ENCODE peak calls at places on chromosome 21, in seven cellular contexts. One of them, this sample, is unnamed.

GRCh38 chr21:41964171-41964570 is 10.4 kb upstream of the C2CD2 start:
- DNase-seq in GM03348: no peak
- DNase-seq in non-pigmented ciliary epithelial cell: no peak
- DNase-seq in fibroblast of mammary gland: no peak
- DNase-seq in HAP-1: no peak
- DNase-seq in stimulated activated naive B cell treated with anti-CD40 and anti-IgM and Interleukin-4, amounts not matched to agents 10 μg/mL and 1 μg/mL and 100 μg/mL, for 72 hours: no peak
- DNase-seq in activated CD4-positive, alpha-beta memory T cell treated with anti-CD3 and anti-CD28 coated beads, Interleukin-2, amount 10 ng/mL, durations not matched to agents 7 days and 5 days: no peak
- DNase-seq in this sample: no peak

GRCh38 chr21:46397993-46398392 is 60.7 kb upstream of the DIP2A start:
- DNase-seq in fibroblast of mammary gland: no peak
- DNase-seq in non-pigmented ciliary epithelial cell: no peak
- DNase-seq in activated CD4-positive, alpha-beta memory T cell treated with anti-CD3 and anti-CD28 coated beads, Interleukin-2, amount 10 ng/mL, durations not matched to agents 7 days and 5 days: no peak
- DNase-seq in stimulated activated naive B cell treated with anti-CD40 and anti-IgM and Interleukin-4, amounts not matched to agents 10 μg/mL and 1 μg/mL and 100 μg/mL, for 72 hours: no peak
- DNase-seq in GM03348: no peak
- DNase-seq in HAP-1: no peak
- DNase-seq in this sample: no peak

GRCh38 chr21:36428789-36429671 is 43.8 kb downstream of the CHAF1B start:
- DNase-seq in stimulated activated naive B cell treated with anti-CD40 and anti-IgM and Interleukin-4, amounts not matched to agents 10 μg/mL and 1 μg/mL and 100 μg/mL, for 72 hours: no peak
- DNase-seq in non-pigmented ciliary epithelial cell: no peak
- DNase-seq in activated CD4-positive, alpha-beta memory T cell treated with anti-CD3 and anti-CD28 coated beads, Interleukin-2, amount 10 ng/mL, durations not matched to agents 7 days and 5 days: no peak
- DNase-seq in GM03348: no peak
- DNase-seq in HAP-1: no peak
- DNase-seq in fibroblast of mammary gland: peak; percentile 18
- DNase-seq in this sample: no peak

GRCh38 chr21:33984021-33984481 is 68.4 kb upstream of the ATP5PO start:
- DNase-seq in activated CD4-positive, alpha-beta memory T cell treated with anti-CD3 and anti-CD28 coated beads, Interleukin-2, amount 10 ng/mL, durations not matched to agents 7 days and 5 days: no peak
- DNase-seq in GM03348: no peak
- DNase-seq in fibroblast of mammary gland: no peak
- DNase-seq in HAP-1: no peak
- DNase-seq in non-pigmented ciliary epithelial cell: no peak
- DNase-seq in stimulated activated naive B cell treated with anti-CD40 and anti-IgM and Interleukin-4, amounts not matched to agents 10 μg/mL and 1 μg/mL and 100 μg/mL, for 72 hours: no peak
- DNase-seq in this sample: no peak

GRCh38 chr21:45551316-45551715 is 9.1 kb upstream of the SLC19A1 start:
- DNase-seq in fibroblast of mammary gland: peak; percentile 94
- DNase-seq in HAP-1: no peak
- DNase-seq in stimulated activated naive B cell treated with anti-CD40 and anti-IgM and Interleukin-4, amounts not matched to agents 10 μg/mL and 1 μg/mL and 100 μg/mL, for 72 hours: no peak
- DNase-seq in non-pigmented ciliary epithelial cell: peak; percentile 49
- DNase-seq in GM03348: peak; percentile 48
- DNase-seq in activated CD4-positive, alpha-beta memory T cell treated with anti-CD3 and anti-CD28 coated beads, Interleukin-2, amount 10 ng/mL, durations not matched to agents 7 days and 5 days: peak; percentile 59
- DNase-seq in this sample: no peak

GRCh38 chr21:44428281-44428942 is 26.9 kb upstream of the LRRC3 start:
- DNase-seq in non-pigmented ciliary epithelial cell: no peak
- DNase-seq in GM03348: no peak
- DNase-seq in fibroblast of mammary gland: no peak
- DNase-seq in stimulated activated naive B cell treated with anti-CD40 and anti-IgM and Interleukin-4, amounts not matched to agents 10 μg/mL and 1 μg/mL and 100 μg/mL, for 72 hours: peak; percentile 47
- DNase-seq in HAP-1: no peak
- DNase-seq in activated CD4-positive, alpha-beta memory T cell treated with anti-CD3 and anti-CD28 coated beads, Interleukin-2, amount 10 ng/mL, durations not matched to agents 7 days and 5 days: peak; percentile 65
- DNase-seq in this sample: peak; percentile 35

GRCh38 chr21:35239811-35240219 is 190.7 kb upstream of the RUNX1 start:
- DNase-seq in fibroblast of mammary gland: peak; percentile 59
- DNase-seq in activated CD4-positive, alpha-beta memory T cell treated with anti-CD3 and anti-CD28 coated beads, Interleukin-2, amount 10 ng/mL, durations not matched to agents 7 days and 5 days: no peak
- DNase-seq in HAP-1: no peak
- DNase-seq in stimulated activated naive B cell treated with anti-CD40 and anti-IgM and Interleukin-4, amounts not matched to agents 10 μg/mL and 1 μg/mL and 100 μg/mL, for 72 hours: no peak
- DNase-seq in GM03348: no peak
- DNase-seq in non-pigmented ciliary epithelial cell: no peak
- DNase-seq in this sample: peak; percentile 25

GRCh38 chr21:31157756-31158155 is 119.5 kb upstream of the KRTAP19-8 start:
- DNase-seq in fibroblast of mammary gland: no peak
- DNase-seq in stimulated activated naive B cell treated with anti-CD40 and anti-IgM and Interleukin-4, amounts not matched to agents 10 μg/mL and 1 μg/mL and 100 μg/mL, for 72 hours: no peak
- DNase-seq in activated CD4-positive, alpha-beta memory T cell treated with anti-CD3 and anti-CD28 coated beads, Interleukin-2, amount 10 ng/mL, durations not matched to agents 7 days and 5 days: no peak
- DNase-seq in HAP-1: no peak
- DNase-seq in GM03348: no peak
- DNase-seq in non-pigmented ciliary epithelial cell: no peak
- DNase-seq in this sample: no peak

GRCh38 chr21:29146726-29147125 is 16.3 kb downstream of the MAP3K7CL start:
- DNase-seq in non-pigmented ciliary epithelial cell: no peak
- DNase-seq in activated CD4-positive, alpha-beta memory T cell treated with anti-CD3 and anti-CD28 coated beads, Interleukin-2, amount 10 ng/mL, durations not matched to agents 7 days and 5 days: no peak
- DNase-seq in stimulated activated naive B cell treated with anti-CD40 and anti-IgM and Interleukin-4, amounts not matched to agents 10 μg/mL and 1 μg/mL and 100 μg/mL, for 72 hours: no peak
- DNase-seq in fibroblast of mammary gland: no peak
- DNase-seq in HAP-1: no peak
- DNase-seq in GM03348: no peak
- DNase-seq in this sample: no peak

GRCh38 chr21:34582506-34583150 is 32.3 kb downstream of the RCAN1 start:
- DNase-seq in stimulated activated naive B cell treated with anti-CD40 and anti-IgM and Interleukin-4, amounts not matched to agents 10 μg/mL and 1 μg/mL and 100 μg/mL, for 72 hours: peak; percentile 10
- DNase-seq in fibroblast of mammary gland: peak; percentile 60
- DNase-seq in GM03348: peak; percentile 77
- DNase-seq in non-pigmented ciliary epithelial cell: no peak
- DNase-seq in activated CD4-positive, alpha-beta memory T cell treated with anti-CD3 and anti-CD28 coated beads, Interleukin-2, amount 10 ng/mL, durations not matched to agents 7 days and 5 days: no peak
- DNase-seq in HAP-1: no peak
- DNase-seq in this sample: peak; percentile 17

GRCh38 chr21:45507888-45508508 is 34.2 kb downstream of the SLC19A1 start:
- DNase-seq in fibroblast of mammary gland: no peak
- DNase-seq in GM03348: no peak
- DNase-seq in HAP-1: no peak
- DNase-seq in non-pigmented ciliary epithelial cell: no peak
- DNase-seq in stimulated activated naive B cell treated with anti-CD40 and anti-IgM and Interleukin-4, amounts not matched to agents 10 μg/mL and 1 μg/mL and 100 μg/mL, for 72 hours: no peak
- DNase-seq in activated CD4-positive, alpha-beta memory T cell treated with anti-CD3 and anti-CD28 coated beads, Interleukin-2, amount 10 ng/mL, durations not matched to agents 7 days and 5 days: no peak
- DNase-seq in this sample: no peak

GRCh38 chr21:45788635-45789506 is 145.3 kb downstream of the PCBP3 start:
- DNase-seq in GM03348: no peak
- DNase-seq in non-pigmented ciliary epithelial cell: no peak
- DNase-seq in stimulated activated naive B cell treated with anti-CD40 and anti-IgM and Interleukin-4, amounts not matched to agents 10 μg/mL and 1 μg/mL and 100 μg/mL, for 72 hours: no peak
- DNase-seq in activated CD4-positive, alpha-beta memory T cell treated with anti-CD3 and anti-CD28 coated beads, Interleukin-2, amount 10 ng/mL, durations not matched to agents 7 days and 5 days: no peak
- DNase-seq in fibroblast of mammary gland: peak; percentile 50
- DNase-seq in HAP-1: no peak
- DNase-seq in this sample: no peak